ENCODE peak calls at places on chromosomes 3 and 15, in nine cellular contexts. U is fibroblast of the aortic adventitia, M is coronary artery, T is HCT116, L is choroid plexus epithelial cell, Q is A549, O is breast epithelium, K is HFF-Myc, I is GM12865. Y is an unnamed sample.

GRCh38 chr15:52144656-52145055 is 32.1 kb upstream of the BCL2L10 start:
- DNase-seq in M (no peak), L (peak), Q (peak), I (no peak), O (no peak), K (no peak), T (no peak), U (peak), Y (no peak)

GRCh38 chr15:48555244-48555804 is 90.2 kb downstream of the FBN1 start:
- DNase-seq in T (no peak), Q (no peak), I (no peak), O (no peak), M (no peak), K (peak), L (peak), U (peak), Y (no peak)

GRCh38 chr3:61961882-61962281 is 400.5 kb downstream of the PTPRG start:
- DNase-seq in T (no peak), L (no peak), M (no peak), Q (no peak), O (no peak), I (no peak), U (no peak), K (no peak), Y (no peak)

GRCh38 chr3:122299872-122300460 is 25.1 kb upstream of the CSTA start:
- DNase-seq in L (peak), Q (peak), T (peak), M (no peak), U (no peak), K (peak), I (peak), O (no peak), Y (no peak)

GRCh38 chr3:197028711-197029510 is 706 bp downstream of the MELTF start:
- DNase-seq in I (peak), O (no peak), M (no peak), L (no peak), U (no peak), K (no peak), T (no peak), Q (peak), Y (peak)

GRCh38 chr15:38883987-38884386 is 319.4 kb upstream of the RASGRP1 start:
- DNase-seq in T (no peak), O (no peak), Q (no peak), I (no peak), U (peak), L (peak), K (peak), M (no peak), Y (no peak)

GRCh38 chr15:44222478-44222877 is 27.4 kb upstream of the FRMD5 start:
- DNase-seq in U (no peak), L (peak), T (no peak), M (no peak), I (peak), Q (no peak), K (no peak), O (no peak), Y (no peak)

GRCh38 chr15:98375513-98376360 is 272.6 kb upstream of the IGF1R start:
- DNase-seq in O (no peak), Q (no peak), L (no peak), U (no peak), I (no peak), M (no peak), T (no peak), K (no peak), Y (no peak)

GRCh38 chr3:135503429-135504083 is 462.0 kb upstream of the PPP2R3A start:
- DNase-seq in O (peak), I (peak), M (no peak), K (peak), Q (peak), L (peak), T (peak), U (peak), Y (peak)

GRCh38 chr15:52492132-52492531 is 36.5 kb downstream of the MYO5A start:
- DNase-seq in O (no peak), M (no peak), K (no peak), I (no peak), U (no peak), Q (no peak), L (no peak), T (no peak), Y (no peak)

GRCh38 chr15:56919708-56920637 is 1.5 kb downstream of the TCF12 start:
- DNase-seq in O (no peak), M (no peak), K (no peak), T (no peak), U (peak), I (peak), Q (peak), L (peak), Y (peak)

GRCh38 chr15:98809273-98809672 is 160.9 kb downstream of the IGF1R start:
- DNase-seq in T (no peak), L (no peak), Q (no peak), M (no peak), K (no peak), U (no peak), O (peak), I (no peak), Y (no peak)

GRCh38 chr15:43998607-43999006 is 171.8 kb downstream of the WDR76 start:
- DNase-seq in O (no peak), L (peak), T (no peak), I (no peak), U (peak), K (no peak), Q (peak), M (no peak), Y (no peak)

GRCh38 chr3:56238299-56238698 is 230.0 kb downstream of the ERC2 start:
- DNase-seq in L (no peak), Q (no peak), K (no peak), O (no peak), T (no peak), M (no peak), U (no peak), I (no peak), Y (no peak)

GRCh38 chr3:41095702-41096101 is 103.6 kb upstream of the CTNNB1 start:
- DNase-seq in Q (peak), M (no peak), I (no peak), O (no peak), U (no peak), T (no peak), K (no peak), L (no peak), Y (no peak)

GRCh38 chr3:45362768-45363167 is 25.6 kb upstream of the LARS2 start:
- DNase-seq in U (no peak), Q (no peak), L (peak), M (no peak), T (no peak), I (no peak), K (no peak), O (no peak), Y (no peak)

GRCh38 chr15:91445701-91446100 is 345.6 kb downstream of the SV2B start:
- DNase-seq in M (no peak), T (no peak), L (no peak), O (no peak), Q (no peak), K (no peak), U (peak), I (no peak), Y (no peak)

GRCh38 chr3:16364323-16364722 is 99.3 kb downstream of the OXNAD1 start:
- DNase-seq in L (no peak), T (no peak), U (no peak), M (no peak), Q (no peak), I (no peak), O (no peak), K (no peak), Y (no peak)

GRCh38 chr3:16365454-16366128 is 100.6 kb downstream of the OXNAD1 start:
- DNase-seq in K (no peak), M (no peak), U (no peak), L (no peak), I (no peak), T (no peak), Q (no peak), O (no peak), Y (no peak)

GRCh38 chr3:16369247-16369646 is 104.2 kb downstream of the OXNAD1 start:
- DNase-seq in Q (no peak), M (no peak), U (no peak), L (no peak), O (no peak), I (no peak), K (no peak), T (no peak), Y (no peak)

GRCh38 chr3:16364963-16365362 is 100.0 kb downstream of the OXNAD1 start:
- DNase-seq in O (no peak), M (no peak), L (no peak), Q (no peak), K (no peak), T (no peak), U (no peak), I (no peak), Y (no peak)

DNA sequence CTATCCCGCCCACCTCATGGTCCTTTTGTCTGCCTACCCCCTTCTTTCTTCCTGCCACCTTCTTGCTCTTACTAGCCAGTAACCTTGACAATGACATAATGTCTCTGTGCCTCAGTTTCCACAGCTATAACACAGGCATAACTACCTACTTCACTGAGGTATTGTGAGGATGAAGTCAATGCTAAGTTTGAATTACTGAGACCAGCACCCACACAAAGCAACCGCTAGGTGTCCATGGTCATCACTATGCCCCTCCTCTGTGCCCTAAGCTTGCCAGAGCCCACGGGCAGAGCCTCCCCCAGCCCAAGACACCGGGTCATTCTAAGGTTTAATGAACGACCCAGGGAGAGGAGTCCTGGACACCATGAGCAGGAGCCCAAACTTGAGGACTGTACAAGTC is 101.6 kb downstream of the OXNAD1 start:
- DNase-seq in T (no peak), O (no peak), U (no peak), K (no peak), M (no peak), Q (no peak), L (no peak), I (no peak), Y (no peak)
- TF ChIP-seq CTCF in T (no peak), O (no peak), U (no peak), K (no peak), M (no peak), Q (no peak), L (no peak), I (no peak), Y (peak)

DNA sequence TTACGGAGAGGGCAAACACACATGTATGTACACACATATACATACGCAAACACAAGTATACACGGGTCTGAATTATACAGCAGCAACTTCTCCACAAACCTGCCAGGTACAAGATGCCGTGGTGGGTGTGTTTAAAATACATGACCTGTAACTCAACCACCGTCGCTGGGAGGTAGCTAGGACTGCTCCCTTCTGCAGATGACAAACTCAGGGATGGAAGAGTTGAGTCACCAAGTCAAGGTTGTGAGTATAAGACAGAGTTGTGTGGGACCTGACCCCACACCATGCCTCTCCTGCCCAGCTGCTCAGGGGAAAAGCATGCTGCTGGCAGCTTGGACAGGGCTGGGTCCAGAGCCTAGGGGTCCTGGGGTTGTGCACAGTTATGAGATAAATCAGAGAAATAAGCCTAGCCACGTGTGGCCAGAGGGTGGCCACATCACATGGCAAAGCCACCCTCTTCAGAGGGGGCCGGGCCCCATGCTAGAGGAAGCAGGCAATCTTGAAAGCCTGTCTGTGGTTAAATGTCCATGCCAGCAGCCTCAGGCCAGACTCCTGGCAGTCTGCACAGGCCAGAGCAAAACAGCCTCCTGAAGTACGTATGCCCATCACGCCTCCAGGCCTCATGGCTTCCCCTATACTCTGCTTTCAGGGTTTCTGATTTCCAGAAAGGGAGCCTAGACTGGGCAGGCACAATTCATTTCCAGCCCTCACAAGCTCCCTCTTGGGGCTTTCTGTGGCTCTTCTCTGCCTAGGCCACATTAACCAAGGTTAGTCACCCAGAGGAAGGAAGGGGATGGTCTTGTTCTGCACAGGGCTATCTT is 107.7 kb upstream of the RPL32 start:
- DNase-seq in T (peak), M (no peak), U (peak), K (no peak), Q (no peak), L (no peak), O (no peak), I (peak), Y (peak)
- TF ChIP-seq CTCF in T (no peak), M (no peak), U (no peak), K (peak), Q (no peak), L (no peak), O (no peak), I (peak), Y (no peak)

GRCh38 chr15:80090879-80091503 is 31.5 kb downstream of the ZFAND6 start:
- DNase-seq in K (no peak), U (no peak), L (peak), I (no peak), Q (peak), O (no peak), M (no peak), T (no peak), Y (no peak)
- TF ChIP-seq CTCF in K (peak), U (peak), L (peak), I (peak), Q (peak), O (no peak), M (no peak), T (no peak), Y (peak)

DNA sequence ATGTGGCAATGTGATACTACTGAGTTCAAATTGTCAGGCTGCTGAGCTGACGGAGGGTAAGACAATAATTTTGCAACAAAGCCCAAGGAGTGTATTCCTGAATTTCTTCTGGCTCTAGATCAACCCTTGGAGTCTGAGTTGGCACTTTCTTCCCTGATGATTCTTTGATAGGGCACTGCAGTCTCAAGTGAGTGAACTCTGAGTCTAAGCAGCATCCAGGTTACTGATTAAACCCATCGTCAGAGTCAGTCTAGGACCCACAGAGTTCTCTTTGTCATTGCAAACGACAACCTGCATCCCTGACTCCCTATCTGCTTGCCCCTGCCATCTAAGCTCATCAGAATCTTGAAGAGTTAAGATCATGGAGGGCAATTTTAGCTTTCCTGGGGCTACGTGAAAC is 58.6 kb downstream of the MME start:
- DNase-seq in I (no peak), M (no peak), U (no peak), K (no peak), T (no peak), L (no peak), Q (no peak), O (no peak), Y (no peak)
- TF ChIP-seq CTCF in I (no peak), M (no peak), U (no peak), K (no peak), T (no peak), L (no peak), Q (no peak), O (no peak), Y (no peak)

GRCh38 chr3:10305331-10305902 is 12.7 kb upstream of the GHRL start:
- DNase-seq in M (no peak), O (no peak), T (no peak), U (no peak), Q (no peak), K (no peak), L (no peak), I (no peak), Y (no peak)
- TF ChIP-seq CTCF in M (no peak), O (no peak), T (no peak), U (no peak), Q (no peak), K (no peak), L (no peak), I (no peak), Y (no peak)

GRCh38 chr3:102471001-102471400 is 36.2 kb downstream of the ZPLD1 start:
- DNase-seq in K (no peak), I (peak), U (no peak), Q (no peak), M (no peak), L (no peak), T (peak), O (no peak), Y (no peak)

GRCh38 chr3:102471491-102471890 is 36.7 kb downstream of the ZPLD1 start:
- DNase-seq in T (no peak), L (no peak), K (no peak), U (no peak), I (no peak), O (no peak), Q (no peak), M (no peak), Y (no peak)

GRCh38 chr3:102460579-102460978 is 25.8 kb downstream of the ZPLD1 start:
- DNase-seq in T (no peak), U (no peak), M (no peak), O (no peak), K (no peak), L (no peak), I (no peak), Q (no peak), Y (no peak)

GRCh38 chr3:102464261-102464660 is 29.4 kb downstream of the ZPLD1 start:
- DNase-seq in T (no peak), K (no peak), I (no peak), O (no peak), U (no peak), Q (no peak), L (no peak), M (no peak), Y (no peak)

DNA sequence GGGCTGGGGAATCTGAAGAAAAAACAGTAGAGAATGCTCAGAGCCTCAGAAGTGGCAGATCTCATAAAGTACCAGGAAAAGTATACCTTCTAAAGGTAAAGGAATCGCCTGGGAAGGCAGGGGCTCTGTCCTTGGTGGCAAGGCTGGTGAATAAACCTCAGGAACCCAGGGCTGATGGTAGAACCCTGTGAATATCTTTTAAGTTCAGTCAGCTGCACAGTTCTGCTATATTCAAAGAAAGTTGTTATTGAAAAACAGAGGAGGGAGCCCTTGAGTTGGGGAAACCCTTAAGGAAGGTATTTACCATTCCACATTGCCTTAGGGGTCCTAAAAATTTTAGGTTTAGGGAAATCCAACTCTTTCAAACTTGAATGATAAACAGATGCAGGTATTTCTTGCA is 31.2 kb downstream of the ZPLD1 start:
- DNase-seq in U (no peak), O (no peak), Q (no peak), T (peak), K (no peak), L (peak), M (no peak), I (no peak), Y (no peak)
- TF ChIP-seq CTCF in U (no peak), O (no peak), Q (no peak), T (peak), K (no peak), L (peak), M (no peak), I (no peak), Y (no peak)

Y was measured in GM13977.